ENCODE peak calls at places on chromosome 18, in seven cellular contexts. S is endodermal cell, L is HCT116, C is NT2/D1, R is spleen, T is IMR-90, Z is adrenal gland. B is an unnamed sample.

GRCh38 chr18:48028081-48028480 is 97.6 kb upstream of the SMAD2 start:
- DNase-seq in S (no peak), L (no peak), C (no peak), R (peak), T (no peak), Z (no peak), B (no peak)

GRCh38 chr18:42883177-42883576 is 232.3 kb downstream of the RIT2 start:
- DNase-seq in S (no peak), L (no peak), C (no peak), R (no peak), T (no peak), Z (no peak), B (no peak)

GRCh38 chr18:62904396-62905285 is 189.3 kb downstream of the PHLPP1 start:
- DNase-seq in S (no peak), L (no peak), C (no peak), R (no peak), T (no peak), Z (no peak), B (no peak)

GRCh38 chr18:62085766-62086165 is 101.1 kb downstream of the PIGN start:
- DNase-seq in S (no peak), L (no peak), C (no peak), R (no peak), T (peak), Z (no peak), B (no peak)

GRCh38 chr18:5456577-5457466 is 87.0 kb downstream of the EPB41L3 start:
- DNase-seq in S (peak), L (no peak), C (no peak), R (no peak), T (peak), Z (peak), B (peak)

GRCh38 chr18:59820663-59821062 is 79.1 kb upstream of the PMAIP1 start:
- DNase-seq in S (no peak), L (no peak), C (no peak), R (no peak), T (peak), Z (no peak), B (no peak)

GRCh38 chr18:45684341-45685115 is 39.5 kb upstream of the SLC14A1 start:
- DNase-seq in S (no peak), L (no peak), C (no peak), R (no peak), T (peak), Z (no peak), B (no peak)

GRCh38 chr18:21134895-21135294 is 23.3 kb upstream of the ROCK1 start:
- DNase-seq in S (no peak), L (no peak), C (no peak), R (no peak), T (peak), Z (peak), B (no peak)

GRCh38 chr18:75544496-75544895 is 117.0 kb upstream of the SMIM21 start:
- DNase-seq in S (no peak), L (peak), C (no peak), R (no peak), T (peak), Z (no peak), B (no peak)

GRCh38 chr18:40046596-40046995 is 1908.4 kb upstream of the PIK3C3 start:
- DNase-seq in S (no peak), L (no peak), C (no peak), R (no peak), T (no peak), Z (no peak), B (no peak)

GRCh38 chr18:68942230-68942629 is 144.3 kb downstream of the CCDC102B start:
- DNase-seq in S (peak), L (no peak), C (no peak), R (no peak), T (no peak), Z (no peak), B (no peak)

GRCh38 chr18:68837665-68838390 is 39.9 kb downstream of the CCDC102B start:
- DNase-seq in S (no peak), L (no peak), C (no peak), R (no peak), T (peak), Z (no peak), B (no peak)

GRCh38 chr18:32324173-32324572 is 134.3 kb downstream of the MEP1B start:
- DNase-seq in S (no peak), L (no peak), C (no peak), R (no peak), T (peak), Z (no peak), B (no peak)

DNA sequence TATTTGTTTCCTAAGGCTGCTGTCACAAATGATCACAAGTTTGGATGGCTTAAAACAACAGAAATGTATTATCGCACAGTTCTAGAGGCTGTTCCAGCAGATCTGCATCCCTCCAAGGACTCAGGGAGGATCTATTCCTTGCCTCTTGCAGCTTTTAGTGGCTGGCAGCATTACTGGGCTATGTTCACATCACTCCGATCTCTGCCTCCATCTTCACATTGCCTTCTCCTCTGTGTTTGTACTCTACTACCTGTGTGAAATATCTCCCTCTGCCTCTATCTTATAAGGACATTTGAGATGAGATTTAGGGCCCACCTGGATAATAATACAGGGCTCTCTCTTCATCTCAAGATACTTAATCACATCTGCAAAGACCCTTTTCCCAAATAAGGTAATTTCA is 18.9 kb downstream of the NDC80 start:
- DNase-seq in S (no peak), L (no peak), C (no peak), R (no peak), T (no peak), Z (no peak), B (no peak)
- H3K4me3 ChIP-seq in S (no peak), L (no peak), C (no peak), R (no peak), T (no peak), Z (no peak), B (no peak)

DNA sequence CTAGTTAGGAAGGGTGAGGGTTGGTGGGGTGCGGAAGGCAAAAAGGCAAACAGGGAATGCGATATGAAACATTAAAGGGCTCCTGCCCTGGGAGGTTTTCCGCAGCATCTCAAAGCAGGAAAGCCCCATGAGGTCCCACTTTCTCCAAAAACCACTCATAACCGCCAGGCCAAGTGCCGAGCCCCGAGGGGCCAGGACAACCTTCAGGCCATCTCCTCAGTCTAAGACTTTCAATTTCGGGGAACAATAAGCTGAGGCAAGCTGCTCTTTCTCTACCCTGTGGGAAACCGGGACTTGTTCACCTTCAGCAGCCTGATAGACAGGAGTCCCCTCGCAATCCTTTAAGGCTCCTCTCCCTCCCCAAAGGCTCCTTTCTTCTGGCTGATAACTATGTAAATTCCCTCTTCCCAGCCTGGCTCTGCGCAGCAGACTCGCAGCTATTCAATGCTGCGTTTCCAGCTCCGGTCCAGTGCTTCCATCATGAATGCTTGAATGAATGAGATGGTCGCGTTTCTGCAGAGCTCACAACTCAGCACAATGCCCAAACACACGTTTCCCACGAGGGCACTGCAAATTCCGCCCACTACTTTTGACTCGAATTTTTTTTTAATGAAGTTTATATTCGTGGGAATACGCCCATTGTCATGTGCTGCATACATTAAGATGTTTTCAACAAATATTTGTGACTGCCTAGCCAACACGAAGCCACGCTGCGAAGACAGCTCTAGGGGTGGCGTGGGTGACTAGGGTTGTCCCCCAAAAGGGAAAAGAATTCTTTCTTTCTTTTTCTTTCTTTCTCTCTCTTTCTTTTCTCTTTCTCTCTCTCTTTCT is 1.4 kb downstream of the LAMA1 start:
- DNase-seq in S (peak), L (no peak), C (peak), R (no peak), T (peak), Z (no peak), B (peak)
- H3K4me3 ChIP-seq in S (peak), L (no peak), C (peak), R (peak), T (peak), Z (no peak), B (peak)

DNA sequence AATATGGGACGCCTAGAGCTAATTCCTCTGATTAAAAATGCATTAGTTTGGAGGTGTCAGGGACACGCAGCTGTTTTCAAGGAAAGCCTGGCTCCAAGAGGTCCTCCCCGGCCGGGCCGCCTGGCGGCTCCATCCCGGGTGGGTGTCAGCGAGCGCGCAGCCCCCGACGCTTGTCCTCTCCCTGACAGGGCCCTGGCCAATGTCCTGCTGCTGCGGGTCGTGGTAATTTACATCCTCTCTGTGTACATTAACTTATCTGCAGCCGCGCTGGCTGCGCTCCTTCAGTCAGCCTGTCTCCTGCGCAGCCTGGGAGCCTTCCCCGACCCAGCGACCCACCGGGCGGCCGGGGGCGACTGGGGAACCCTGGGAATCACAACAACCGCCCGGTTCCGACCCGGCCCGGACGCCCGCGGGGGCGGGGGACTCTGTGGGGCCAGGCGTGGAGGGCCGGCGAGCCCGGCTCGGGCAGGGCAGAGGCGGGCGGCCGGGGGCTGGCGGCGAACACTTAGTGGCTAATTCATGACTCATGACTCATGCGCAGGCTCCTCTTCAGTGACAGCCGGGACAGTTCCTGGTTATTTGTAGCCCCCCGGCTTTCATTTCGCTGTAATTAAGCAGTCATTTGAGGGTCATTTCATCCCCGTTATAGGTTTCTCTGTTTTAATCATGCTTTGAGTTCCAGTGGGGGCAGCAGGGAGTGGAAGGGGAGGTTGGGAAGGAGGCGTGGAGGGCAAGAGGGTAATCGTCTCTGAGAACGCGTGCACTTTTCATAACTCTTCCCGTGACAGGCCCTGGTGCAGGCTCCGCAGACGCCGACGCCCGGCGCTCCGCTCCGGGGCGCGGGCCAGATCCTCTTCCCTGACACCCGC is 141.9 kb upstream of the CTAGE1 start:
- DNase-seq in S (peak), L (no peak), C (no peak), R (peak), T (peak), Z (peak), B (peak)
- H3K4me3 ChIP-seq in S (peak), L (peak), C (peak), R (peak), T (peak), Z (peak), B (peak)

GRCh38 chr18:49564435-49564834 is 2.6 kb downstream of the LIPG start:
- DNase-seq in S (no peak), L (no peak), C (no peak), R (no peak), T (no peak), Z (no peak), B (no peak)

GRCh38 chr18:49565101-49565500 is 3.2 kb downstream of the LIPG start:
- DNase-seq in S (no peak), L (no peak), C (no peak), R (no peak), T (no peak), Z (no peak), B (no peak)

GRCh38 chr18:49563130-49563540 is 1.3 kb downstream of the LIPG start:
- DNase-seq in S (no peak), L (peak), C (no peak), R (no peak), T (no peak), Z (no peak), B (no peak)

GRCh38 chr18:49562481-49563129 is 748 bp downstream of the LIPG start:
- DNase-seq in S (peak), L (no peak), C (no peak), R (no peak), T (no peak), Z (no peak), B (no peak)

DNA sequence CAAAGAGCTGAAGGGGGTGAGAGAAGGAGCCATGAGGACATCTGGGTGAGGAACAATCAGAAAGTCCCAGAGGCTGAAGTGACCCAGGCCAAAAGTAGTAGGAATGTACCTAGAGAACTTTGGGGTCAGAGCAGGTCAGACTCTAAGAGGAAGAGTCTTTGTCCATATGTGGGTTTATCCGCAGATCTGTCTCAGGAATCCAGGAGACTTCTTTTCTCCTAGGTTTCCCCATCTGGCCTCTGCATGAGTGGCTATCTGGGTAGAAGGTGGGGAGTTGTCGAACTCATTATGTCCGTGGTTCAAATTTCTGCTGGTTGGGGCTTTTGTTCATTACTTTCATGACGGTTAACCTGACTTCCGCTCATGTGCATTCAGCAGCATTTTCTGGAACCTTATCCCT is 1.8 kb downstream of the LIPG start:
- DNase-seq in S (no peak), L (no peak), C (no peak), R (no peak), T (no peak), Z (no peak), B (no peak)
- H3K4me3 ChIP-seq in S (peak), L (peak), C (peak), R (no peak), T (no peak), Z (no peak), B (no peak)

DNA sequence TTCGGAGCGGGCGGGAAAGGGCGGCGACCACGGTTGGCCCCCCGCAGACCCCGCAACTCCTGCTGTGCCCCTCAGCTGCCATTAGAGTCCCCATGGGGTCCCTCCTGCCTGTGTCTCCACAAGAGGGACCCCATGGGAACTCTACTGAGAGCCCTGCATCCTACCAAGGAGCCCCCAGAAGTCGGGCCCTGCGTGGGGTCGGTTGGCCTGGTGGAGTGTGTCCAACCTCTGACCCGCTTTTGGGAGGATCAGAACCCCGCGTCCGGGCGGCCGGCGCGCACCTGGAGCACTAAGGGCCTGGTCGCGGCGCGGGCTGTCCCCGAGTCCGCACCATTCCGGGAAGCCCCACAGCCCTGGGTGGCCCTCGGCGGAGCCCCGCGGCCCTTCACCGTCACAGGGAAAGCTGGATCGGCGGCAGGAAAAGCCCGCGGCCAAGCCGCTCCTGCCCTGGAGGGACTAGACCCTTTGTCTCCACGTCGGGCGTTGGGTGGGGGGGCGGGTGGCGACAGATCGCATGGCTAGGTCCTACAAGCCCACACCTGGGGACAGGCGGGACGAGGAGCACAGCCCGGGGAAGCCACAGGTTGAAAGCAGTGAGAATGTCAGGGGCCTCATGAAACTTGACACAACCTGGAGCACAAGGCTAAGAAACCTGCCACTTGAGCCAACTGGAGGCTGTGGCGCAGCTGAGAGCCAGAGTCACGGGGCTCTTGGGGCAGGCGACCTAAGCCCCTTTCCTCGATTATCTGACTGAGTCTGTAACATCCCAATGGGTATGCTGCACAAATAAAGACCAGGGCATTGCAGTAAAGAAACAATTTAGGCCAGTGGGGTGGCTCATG is 11.2 kb upstream of the CXXC1 start:
- DNase-seq in S (no peak), L (no peak), C (no peak), R (peak), T (no peak), Z (no peak), B (no peak)
- H3K4me3 ChIP-seq in S (no peak), L (no peak), C (peak), R (peak), T (no peak), Z (no peak), B (no peak)

GRCh38 chr18:33710269-33710668 is 132.2 kb downstream of the ASXL3 start:
- DNase-seq in S (no peak), L (no peak), C (no peak), R (no peak), T (no peak), Z (no peak), B (no peak)
- H3K4me3 ChIP-seq in S (no peak), L (no peak), C (no peak), R (no peak), T (no peak), Z (no peak), B (no peak)

GRCh38 chr18:34258176-34258575 is 33.5 kb upstream of the NOL4 start:
- DNase-seq in S (peak), L (no peak), C (no peak), R (no peak), T (no peak), Z (no peak), B (no peak)

GRCh38 chr18:34261865-34262780 is 37.4 kb upstream of the NOL4 start:
- DNase-seq in S (no peak), L (no peak), C (no peak), R (no peak), T (no peak), Z (no peak), B (no peak)
- H3K4me3 ChIP-seq in S (no peak), L (no peak), C (no peak), R (no peak), T (no peak), Z (no peak), B (no peak)

GRCh38 chr18:77899972-77900754 is 650.5 kb downstream of the GALR1 start:
- DNase-seq in S (peak), L (no peak), C (peak), R (peak), T (no peak), Z (peak), B (peak)
- H3K4me3 ChIP-seq in S (peak), L (no peak), C (peak), R (no peak), T (no peak), Z (no peak), B (no peak)

GRCh38 chr18:22871809-22872525 is 61.2 kb upstream of the RBBP8 start:
- DNase-seq in S (peak), L (no peak), C (no peak), R (no peak), T (peak), Z (no peak), B (no peak)

GRCh38 chr18:22868831-22869230 is 64.3 kb upstream of the RBBP8 start:
- DNase-seq in S (no peak), L (no peak), C (no peak), R (no peak), T (no peak), Z (no peak), B (no peak)

GRCh38 chr18:22872894-22873537 is 60.1 kb upstream of the RBBP8 start:
- DNase-seq in S (no peak), L (no peak), C (no peak), R (no peak), T (peak), Z (no peak), B (no peak)
- H3K4me3 ChIP-seq in S (no peak), L (no peak), C (no peak), R (no peak), T (no peak), Z (no peak), B (no peak)

DNA sequence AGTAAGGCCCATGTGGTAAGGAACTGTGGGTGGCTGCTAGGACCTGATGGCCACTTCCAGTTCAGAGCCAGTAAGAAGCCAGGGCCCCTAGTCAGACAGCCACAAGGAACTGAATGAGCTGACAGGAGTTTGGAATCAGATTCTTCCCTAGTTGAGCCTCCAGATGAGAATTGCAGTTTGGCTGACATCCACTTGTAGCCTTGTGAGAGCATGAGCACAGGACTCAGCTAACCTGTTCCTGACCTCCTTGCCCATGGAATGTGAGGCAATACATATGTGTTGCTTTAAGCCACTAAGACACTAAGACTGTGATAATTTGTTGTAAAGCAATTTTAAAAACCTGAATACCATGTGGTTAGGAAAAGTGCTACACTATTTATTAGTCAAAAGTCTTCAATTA is 1.1 kb upstream of the WDR7 start:
- DNase-seq in S (no peak), L (no peak), C (no peak), R (no peak), T (peak), Z (no peak), B (no peak)
- H3K4me3 ChIP-seq in S (no peak), L (no peak), C (no peak), R (no peak), T (no peak), Z (no peak), B (no peak)

B was measured in neuronal stem cell.